ENCODE peak calls at places on chromosomes 4 and X, in nine cellular contexts. M is HAP-1; G is astrocyte; I is CD4-positive, alpha-beta memory T cell; P is lower lobe of right lung; H is upper lobe of right lung; F is stomach; D is tibial nerve; U is fibroblast of lung. Z is an unnamed sample. For H3K4me1, the result is how much of the 10 kb centered on the place peaks cover.

GRCh38 chr4:97139796-97140195 is 1003.5 kb downstream of the STPG2 start:
- DNase-seq in H (no peak), P (no peak), M (no peak), D (no peak), U (no peak), I (no peak), F (no peak), G (no peak), Z (no peak)

GRCh38 chr4:174763454-174764104 is 65.5 kb downstream of the GLRA3 start:
- DNase-seq in G (peak), D (no peak), F (no peak), M (peak), H (no peak), P (no peak), I (no peak), U (peak), Z (no peak)

GRCh38 chrX:134670241-134670811 is 12.1 kb upstream of the PLAC1 start:
- DNase-seq in H (peak), U (peak), F (peak), I (no peak), M (no peak), D (no peak), G (peak), P (peak), Z (no peak)

GRCh38 chrX:123975180-123975579 is 13.7 kb downstream of the STAG2 start:
- DNase-seq in H (no peak), I (no peak), M (no peak), P (no peak), F (no peak), U (peak), G (peak), D (no peak), Z (no peak)

GRCh38 chrX:40107291-40108083 is 9.7 kb upstream of the BCOR start:
- DNase-seq in I (no peak), F (peak), U (no peak), H (peak), D (no peak), M (peak), G (no peak), P (peak), Z (peak)

GRCh38 chr4:184450743-184451142 is 23.6 kb downstream of the IRF2 start:
- DNase-seq in I (no peak), G (no peak), P (no peak), M (no peak), D (no peak), U (no peak), F (no peak), H (no peak), Z (no peak)

GRCh38 chr4:57219389-57219890 is 109.3 kb upstream of the IGFBP7 start:
- DNase-seq in H (no peak), G (no peak), U (no peak), F (no peak), P (no peak), D (no peak), I (no peak), M (peak), Z (no peak)

GRCh38 chr4:6730603-6731300 is 14.8 kb downstream of the BLOC1S4 start:
- DNase-seq in H (no peak), U (no peak), F (no peak), P (no peak), I (no peak), M (no peak), G (no peak), D (no peak), Z (no peak)

GRCh38 chr4:39464886-39465501 is 6.1 kb downstream of the LIAS start:
- DNase-seq in H (no peak), I (no peak), U (peak), M (no peak), F (no peak), D (no peak), P (no peak), G (peak), Z (no peak)

GRCh38 chr4:186832906-186833305 is 109.2 kb upstream of the FAT1 start:
- DNase-seq in G (peak), P (no peak), D (no peak), F (no peak), H (no peak), U (peak), M (no peak), I (no peak), Z (no peak)

GRCh38 chr4:9833421-9833820 is 52.0 kb downstream of the DRD5 start:
- DNase-seq in F (no peak), P (no peak), H (no peak), G (no peak), U (no peak), D (no peak), I (no peak), M (no peak), Z (no peak)

GRCh38 chr4:4866833-4867744 is 7.6 kb downstream of the MSX1 start:
- DNase-seq in G (no peak), H (no peak), I (no peak), F (no peak), U (no peak), D (no peak), P (no peak), M (no peak), Z (no peak)

GRCh38 chrX:22686138-22686541 is 313.6 kb upstream of the DDX53 start:
- DNase-seq in M (no peak), G (peak), D (peak), H (no peak), F (no peak), U (peak), I (no peak), P (no peak), Z (peak)

GRCh38 chr4:11495291-11495690 is 66.6 kb upstream of the HS3ST1 start:
- DNase-seq in P (no peak), U (peak), I (no peak), G (peak), D (no peak), M (no peak), H (no peak), F (no peak), Z (no peak)

GRCh38 chr4:31089815-31090214 is 369.6 kb downstream of the PCDH7 start:
- DNase-seq in I (no peak), U (peak), M (no peak), P (peak), F (peak), D (no peak), H (peak), G (peak), Z (no peak)

GRCh38 chrX:134933911-134934310 is 56.9 kb upstream of the SMIM10 start:
- DNase-seq in I (no peak), D (no peak), M (no peak), U (no peak), H (no peak), G (no peak), P (no peak), F (no peak), Z (no peak)

GRCh38 chrX:39473812-39474211 is 623.9 kb downstream of the BCOR start:
- DNase-seq in M (no peak), D (no peak), P (no peak), G (no peak), U (no peak), F (no peak), I (no peak), H (no peak), Z (no peak)

GRCh38 chr4:78345237-78345636 is 206.3 kb upstream of the ANXA3 start:
- DNase-seq in U (no peak), F (no peak), I (no peak), H (no peak), G (no peak), D (no peak), M (no peak), P (no peak), Z (no peak)

GRCh38 chrX:153693216-153694086 is 5.7 kb downstream of the SLC6A8 start:
- DNase-seq in G (no peak), I (no peak), D (no peak), P (no peak), H (no peak), F (no peak), M (no peak), U (no peak), Z (no peak)

GRCh38 chrX:153703036-153703370 is 15.3 kb downstream of the SLC6A8 start:
- DNase-seq in H (no peak), U (peak), P (peak), F (peak), G (peak), M (no peak), I (no peak), D (no peak), Z (peak)

GRCh38 chr4:87458913-87459312 is 36.5 kb downstream of the NUDT9 start:
- DNase-seq in I (no peak), G (no peak), P (no peak), F (no peak), M (no peak), H (no peak), D (no peak), U (no peak), Z (no peak)

GRCh38 chrX:150903110-150903508 is 4.6 kb upstream of the CD99L2 start:
- DNase-seq in D (no peak), M (peak), H (no peak), G (no peak), F (no peak), P (no peak), U (no peak), I (no peak), Z (no peak)
- H3K4me3 ChIP-seq in D (no peak), M (no peak), H (no peak), G (no peak), F (no peak), P (no peak), U (no peak), I (no peak), Z (no peak)

GRCh38 chr4:1726146-1726934 is 5.0 kb downstream of the TACC3 start:
- DNase-seq in U (peak), P (peak), F (peak), I (peak), M (peak), G (peak), H (peak), D (peak), Z (peak)
- H3K4me1 ChIP-seq in U (under half), P (half or more), F (under half), I (half or more), M (under half), G (under half), H (under half), D (under half), Z (under half)

DNA sequence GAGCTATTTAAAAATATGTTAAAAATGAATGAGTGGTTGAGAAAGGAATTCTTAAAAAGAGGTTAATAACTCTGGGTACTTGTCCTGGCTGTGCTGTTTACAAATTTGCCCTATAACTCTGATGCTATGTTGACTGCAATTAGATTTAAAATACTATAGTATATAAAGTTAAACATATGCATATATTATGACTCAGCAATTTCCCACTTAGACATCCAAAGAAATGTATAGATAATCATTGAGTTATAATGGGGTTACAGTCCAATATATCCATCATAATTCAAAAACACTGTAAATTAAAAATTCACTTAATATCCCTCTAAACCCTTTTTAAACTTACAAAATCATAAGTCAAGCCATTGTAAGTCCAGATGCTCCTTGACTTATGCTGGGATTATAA is 430.3 kb downstream of the PACRGL start:
- DNase-seq in G (no peak), H (no peak), D (no peak), U (no peak), P (no peak), M (no peak), I (no peak), F (no peak), Z (no peak)
- H3K4me3 ChIP-seq in G (no peak), H (no peak), D (no peak), U (no peak), P (no peak), M (no peak), I (no peak), F (no peak), Z (no peak)

GRCh38 chr4:2572076-2572475 is 35.6 kb downstream of the FAM193A start:
- DNase-seq in P (peak), F (no peak), G (no peak), I (no peak), U (no peak), D (no peak), H (no peak), M (no peak), Z (no peak)

GRCh38 chr4:2574863-2575262 is 38.4 kb downstream of the FAM193A start:
- DNase-seq in G (no peak), U (no peak), I (no peak), D (no peak), F (no peak), M (no peak), H (no peak), P (peak), Z (no peak)

GRCh38 chr4:2576290-2576689 is 39.8 kb downstream of the FAM193A start:
- DNase-seq in H (no peak), F (no peak), I (no peak), G (no peak), P (no peak), U (no peak), M (no peak), D (no peak), Z (no peak)

GRCh38 chr4:2570551-2571222 is 34.2 kb downstream of the FAM193A start:
- DNase-seq in D (no peak), P (peak), M (no peak), G (no peak), I (peak), F (no peak), U (no peak), H (no peak), Z (no peak)

GRCh38 chr4:2574058-2574457 is 37.6 kb downstream of the FAM193A start:
- DNase-seq in D (no peak), M (no peak), P (no peak), G (no peak), F (no peak), H (no peak), I (no peak), U (no peak), Z (no peak)
- H3K4me1 ChIP-seq in D (under half), M (under half), P (under half), G (under half), F (under half), H (under half), I (under half), U (under half), Z (under half)

GRCh38 chr4:152535903-152536544 is at the start of gene FBXW7:
- DNase-seq in F (peak), U (peak), I (peak), D (peak), P (peak), G (peak), H (peak), M (peak), Z (peak)

GRCh38 chr4:152536545-152537182 is 772 bp upstream of the FBXW7 start:
- DNase-seq in H (no peak), U (peak), P (no peak), I (peak), M (peak), G (peak), D (peak), F (no peak), Z (no peak)

GRCh38 chr4:152540293-152540674 is 4.4 kb upstream of the FBXW7 start:
- DNase-seq in U (no peak), H (no peak), D (no peak), F (no peak), G (no peak), I (no peak), P (no peak), M (no peak), Z (no peak)

GRCh38 chr4:152539556-152540292 is 3.8 kb upstream of the FBXW7 start:
- DNase-seq in U (no peak), G (no peak), H (no peak), D (no peak), M (no peak), I (no peak), F (no peak), P (no peak), Z (no peak)

DNA sequence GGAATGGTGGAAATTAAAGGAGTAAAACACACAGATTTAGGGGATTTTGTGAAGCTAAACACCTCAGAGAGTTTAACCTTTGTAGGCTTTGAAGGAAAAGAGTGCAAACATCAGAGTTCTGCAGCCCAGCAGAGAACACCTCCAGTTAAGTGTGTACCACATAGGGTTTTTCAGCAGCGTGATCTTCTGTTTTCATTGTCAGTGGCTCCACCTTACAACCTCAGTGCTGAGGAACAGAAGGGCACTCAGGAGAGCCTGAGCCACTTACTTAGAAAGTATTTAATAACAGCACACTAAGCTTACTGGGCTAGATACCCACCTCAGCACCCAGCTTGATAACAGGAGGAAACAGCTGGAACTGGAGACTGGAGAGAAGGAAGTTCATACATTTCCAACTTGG is 2.0 kb upstream of the FBXW7 start:
- DNase-seq in F (no peak), D (no peak), U (no peak), H (no peak), M (no peak), I (no peak), G (no peak), P (no peak), Z (no peak)
- H3K4me3 ChIP-seq in F (peak), D (no peak), U (no peak), H (no peak), M (peak), I (peak), G (no peak), P (peak), Z (no peak)

GRCh38 chr4:105434940-105435339 is 38.9 kb downstream of the PPA2 start:
- DNase-seq in M (no peak), P (no peak), F (no peak), U (no peak), H (no peak), G (no peak), D (no peak), I (no peak), Z (no peak)

GRCh38 chr4:105432438-105432837 is 41.4 kb downstream of the PPA2 start:
- DNase-seq in H (no peak), D (no peak), M (no peak), G (no peak), U (no peak), F (no peak), I (no peak), P (no peak), Z (no peak)

GRCh38 chr4:105433421-105433820 is 40.4 kb downstream of the PPA2 start:
- DNase-seq in H (no peak), G (no peak), M (no peak), U (no peak), P (no peak), I (no peak), F (no peak), D (no peak), Z (no peak)

GRCh38 chr4:105440890-105441289 is 33.0 kb downstream of the PPA2 start:
- DNase-seq in G (no peak), H (no peak), D (no peak), P (no peak), U (no peak), I (no peak), F (no peak), M (no peak), Z (no peak)

DNA sequence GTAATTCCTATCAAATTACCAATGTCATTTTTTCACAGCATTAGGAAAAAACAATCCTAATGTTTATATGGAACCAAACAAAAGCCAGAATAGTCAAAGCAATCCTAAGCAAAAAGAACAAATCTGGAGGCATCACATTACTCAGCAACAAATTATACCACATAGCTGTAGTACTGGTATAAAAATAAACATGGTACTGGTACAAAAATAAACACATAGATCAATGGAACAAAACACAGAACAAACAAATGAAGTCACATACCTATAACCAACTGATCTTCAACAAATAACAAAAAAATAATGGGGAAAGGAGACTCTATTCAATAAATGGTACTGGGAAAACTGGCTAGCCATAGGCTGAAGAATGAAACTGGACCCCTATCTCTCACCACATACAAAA is 37.4 kb downstream of the PPA2 start:
- DNase-seq in H (no peak), G (no peak), U (no peak), M (no peak), D (no peak), I (no peak), F (no peak), P (no peak), Z (no peak)
- H3K4me1 ChIP-seq in H (under half), G (under half), U (under half), M (under half), D (under half), I (under half), F (under half), P (under half), Z (under half)

GRCh38 chr4:182923376-182923775 is 6.2 kb upstream of the DCTD start:
- DNase-seq in D (no peak), U (peak), H (no peak), M (no peak), P (no peak), F (no peak), G (peak), I (no peak), Z (no peak)
- H3K4me3 ChIP-seq in D (peak), U (no peak), H (no peak), M (no peak), P (no peak), F (no peak), G (no peak), I (no peak), Z (peak)

GRCh38 chr4:102823897-102824296 is 3.5 kb downstream of the UBE2D3 start:
- DNase-seq in G (no peak), U (peak), M (no peak), H (no peak), D (no peak), P (no peak), I (no peak), F (no peak), Z (no peak)
- H3K4me1 ChIP-seq in G (under half), U (under half), M (under half), H (half or more), D (under half), P (half or more), I (half or more), F (half or more), Z (half or more)

DNA sequence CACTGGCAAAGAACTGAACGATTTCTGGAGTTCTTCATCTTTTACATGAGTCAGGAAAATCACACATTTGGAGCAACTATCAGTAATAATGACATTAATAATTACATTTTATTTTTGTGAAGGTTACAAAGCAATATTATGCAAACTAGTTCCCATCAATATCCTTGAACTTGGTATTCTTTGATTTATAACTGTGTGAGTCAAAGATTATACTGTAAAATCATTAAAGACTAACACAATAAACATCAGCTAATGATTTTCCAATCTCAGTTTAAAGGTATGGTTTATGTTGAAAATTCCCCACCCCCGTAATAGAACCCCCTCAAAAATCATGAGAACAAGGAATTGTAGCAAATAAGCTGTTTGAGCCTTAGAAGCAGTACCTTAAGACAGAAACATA is 22.1 kb upstream of the SH3D19 start:
- DNase-seq in U (no peak), I (no peak), D (no peak), M (no peak), P (no peak), H (no peak), F (no peak), G (no peak), Z (no peak)
- H3K4me3 ChIP-seq in U (no peak), I (no peak), D (no peak), M (no peak), P (no peak), H (no peak), F (no peak), G (no peak), Z (no peak)

DNA sequence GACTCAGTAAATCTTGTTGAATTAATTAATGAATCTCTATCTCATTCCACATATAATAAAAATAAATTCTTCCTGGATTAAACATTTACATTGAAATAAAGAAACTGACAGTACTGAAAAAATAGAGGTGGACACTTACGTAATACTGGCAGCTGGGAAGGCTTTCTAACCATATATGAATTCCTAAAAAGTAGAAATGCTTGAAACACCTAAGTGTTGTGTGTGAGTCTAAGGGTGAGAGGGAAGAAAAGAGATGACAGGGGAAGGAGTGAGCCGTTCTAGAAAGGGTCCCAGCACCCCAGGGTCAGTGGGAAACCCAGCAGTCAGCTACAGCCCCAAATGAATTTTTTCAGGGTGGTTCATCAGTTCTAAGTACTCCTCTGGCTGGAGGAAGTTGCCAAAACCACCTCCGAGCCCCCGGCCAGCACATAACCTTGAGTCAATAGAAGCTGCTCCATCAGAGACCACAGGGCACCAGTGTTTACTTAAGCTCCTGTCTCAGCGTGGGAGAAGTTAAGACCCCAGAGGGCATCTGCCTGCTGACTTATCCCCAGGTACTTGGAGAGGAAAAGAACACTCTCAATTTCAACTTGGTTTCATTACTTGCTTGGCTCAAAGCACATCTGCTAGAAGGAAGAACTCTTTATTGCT is 18.3 kb downstream of the GAB3 start:
- DNase-seq in D (no peak), G (peak), H (no peak), P (no peak), F (no peak), U (peak), M (no peak), I (no peak), Z (no peak)
- H3K4me1 ChIP-seq in D (under half), G (half or more), H (half or more), P (half or more), F (under half), U (under half), M (under half), I (half or more), Z (half or more)

Z was measured in sigmoid colon.